ENCODE peak calls at places on chromosomes 5 and 9, in five cellular contexts. D, O, T, J and U are unnamed samples.

GRCh38 chr9:69104830-69105527 is 69.1 kb upstream of the TJP2 start:
- DNase-seq in D (peak; percentile 83), O (no peak), T (no peak), J (no peak), U (no peak)

GRCh38 chr9:91187965-91188344 is 173.8 kb downstream of the AUH start:
- DNase-seq in D (no peak), O (peak; percentile 95), T (no peak), J (peak; percentile 57), U (no peak)

GRCh38 chr5:86977808-86978207 is 289.9 kb upstream of the RASA1 start:
- DNase-seq in D (no peak), O (no peak), T (no peak), J (no peak), U (no peak)

GRCh38 chr9:36436909-36437308 is 36.8 kb upstream of the RNF38 start:
- DNase-seq in D (peak; percentile 73), O (peak; percentile 7), T (no peak), J (no peak), U (no peak)

GRCh38 chr5:137036630-137037029 is 462.5 kb downstream of the SPOCK1 start:
- DNase-seq in D (no peak), O (no peak), T (no peak), J (no peak), U (no peak)

GRCh38 chr9:112003538-112003937 is 106.9 kb downstream of the UGCG start:
- DNase-seq in D (no peak), O (no peak), T (no peak), J (no peak), U (no peak)

GRCh38 chr9:19533373-19533772 is 124.6 kb downstream of the ACER2 start:
- DNase-seq in D (no peak), O (no peak), T (no peak), J (no peak), U (no peak)

GRCh38 chr9:82991684-82992083 is 71.3 kb downstream of the RASEF start:
- DNase-seq in D (no peak), O (no peak), T (no peak), J (no peak), U (no peak)

GRCh38 chr9:134592819-134593200 is 48.8 kb upstream of the COL5A1 start:
- DNase-seq in D (no peak), O (no peak), T (no peak), J (peak; percentile 23), U (no peak)

GRCh38 chr5:138330813-138331448 is 673 bp downstream of the CDC25C start:
- DNase-seq in D (no peak), O (peak; percentile 48), T (no peak), J (no peak), U (no peak)

GRCh38 chr5:76953551-76954382 is 922 bp downstream of the CRHBP start:
- DNase-seq in D (no peak), O (peak; percentile 29), T (no peak), J (no peak), U (no peak)

GRCh38 chr5:176629853-176630680 is at the start of the genes EIF4E1B and SNCB:
- DNase-seq in D (no peak), O (peak; percentile 75), T (peak; percentile 84), J (no peak), U (no peak)

GRCh38 chr5:104643320-104643719 is 1080.7 kb upstream of the NUDT12 start:
- DNase-seq in D (no peak), O (no peak), T (no peak), J (no peak), U (no peak)

GRCh38 chr5:95835682-95836405 is 13.3 kb upstream of the GLRX start:
- DNase-seq in D (no peak), O (peak; percentile 59), T (no peak), J (peak; percentile 69), U (no peak)

GRCh38 chr5:126780165-126780827 is 3.4 kb downstream of the LMNB1 start:
- DNase-seq in D (no peak), O (peak; percentile 90), T (peak; percentile 74), J (no peak), U (peak; percentile 55)

GRCh38 chr9:36268007-36268427 is 9.8 kb upstream of the GNE start:
- DNase-seq in D (no peak), O (peak; percentile 75), T (no peak), J (no peak), U (no peak)

GRCh38 chr9:27090716-27091115 is 18.3 kb upstream of the TEK start:
- DNase-seq in D (no peak), O (no peak), T (no peak), J (no peak), U (no peak)

GRCh38 chr5:122333564-122333963 is 21.5 kb downstream of the SNCAIP start:
- DNase-seq in D (no peak), O (no peak), T (no peak), J (no peak), U (no peak)

GRCh38 chr5:95591490-95591901 is 28.4 kb upstream of the GPR150 start:
- DNase-seq in D (no peak), O (peak; percentile 90), T (no peak), J (no peak), U (no peak)

GRCh38 chr5:177996660-177997318 is 747 bp upstream of the PROP1 start:
- DNase-seq in D (no peak), O (no peak), T (no peak), J (peak; percentile 54), U (no peak)

GRCh38 chr5:173710528-173710927 is 94.1 kb upstream of the BOD1 start:
- DNase-seq in D (no peak), O (no peak), T (no peak), J (no peak), U (no peak)

GRCh38 chr5:116256717-116257116 is 171.9 kb downstream of the COMMD10 start:
- DNase-seq in D (no peak), O (no peak), T (no peak), J (no peak), U (no peak)

GRCh38 chr5:38660194-38660668 is 103.8 kb upstream of the LIFR start:
- DNase-seq in D (no peak), O (no peak), T (no peak), J (no peak), U (no peak)

DNA sequence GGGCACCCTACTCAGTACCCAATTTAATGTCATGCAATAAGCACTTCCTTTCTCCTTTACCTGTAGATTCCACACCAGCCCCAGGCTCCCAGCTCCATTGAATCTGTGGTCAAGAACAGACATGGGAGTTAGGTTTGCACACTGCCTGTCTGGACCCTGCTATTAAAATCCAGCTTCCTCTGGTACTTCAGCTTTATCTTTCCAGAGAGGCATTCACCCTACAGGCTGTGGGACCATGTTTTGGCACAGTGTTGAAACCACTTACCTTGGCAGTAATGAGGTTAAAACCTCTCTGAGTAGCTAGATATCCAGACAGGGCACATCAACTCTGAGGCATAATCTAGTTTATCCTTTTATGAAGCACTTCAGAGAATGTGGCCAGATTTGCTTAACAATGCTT is 191.5 kb upstream of the PCSK5 start:
- DNase-seq in D (no peak), O (no peak), T (no peak), J (no peak), U (no peak)
- H3K4me1 ChIP-seq in D (no peaks in the 10 kb centered on the region), O (no peaks in the 10 kb centered on the region), T (peaks cover 7% of the 10 kb centered on the region), J (peaks cover 8% of the 10 kb centered on the region), U (no peaks in the 10 kb centered on the region)

GRCh38 chr5:141319699-141320098 is 885 bp downstream of the TAF7 start:
- DNase-seq in D (no peak), O (no peak), T (no peak), J (no peak), U (no peak)

GRCh38 chr5:141320225-141321169 is at the start of gene TAF7:
- DNase-seq in D (peak; percentile 94), O (peak; percentile 97), T (peak; percentile 97), J (peak; percentile 84), U (peak; percentile 88)

GRCh38 chr5:141313711-141314110 is 6.9 kb downstream of the TAF7 start:
- DNase-seq in D (no peak), O (no peak), T (no peak), J (no peak), U (no peak)

GRCh38 chr5:141322261-141322660 is 1.7 kb upstream of the TAF7 start:
- DNase-seq in D (no peak), O (no peak), T (no peak), J (no peak), U (no peak)

DNA sequence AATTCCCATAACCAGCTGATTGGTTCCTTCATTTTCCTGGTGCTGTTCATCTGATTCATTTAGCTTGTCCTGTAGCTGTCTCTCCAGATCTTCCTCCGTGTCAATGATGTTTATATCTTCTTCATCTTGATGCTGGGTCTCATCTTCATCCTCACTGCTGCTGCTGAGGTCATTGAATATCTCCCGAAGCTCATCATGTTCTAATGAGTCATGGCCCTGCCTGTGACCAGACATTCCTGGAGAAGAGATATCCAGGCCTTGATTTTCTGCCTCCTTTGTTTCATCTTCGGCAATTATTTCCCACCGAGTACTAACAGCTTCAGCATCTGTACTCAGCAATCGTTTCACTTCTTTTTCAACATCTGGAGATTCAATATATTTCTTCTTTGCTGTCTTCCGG is 1.4 kb downstream of the TAF7 start:
- DNase-seq in D (no peak), O (peak; percentile 18), T (no peak), J (no peak), U (no peak)
- H3K4me3 ChIP-seq in D (peak overlapping the region; percentile 82), O (peak overlapping the region; percentile 78), T (peak overlapping the region; percentile 96), J (no peak overlapping the region), U (peak overlapping the region; percentile 95)

DNA sequence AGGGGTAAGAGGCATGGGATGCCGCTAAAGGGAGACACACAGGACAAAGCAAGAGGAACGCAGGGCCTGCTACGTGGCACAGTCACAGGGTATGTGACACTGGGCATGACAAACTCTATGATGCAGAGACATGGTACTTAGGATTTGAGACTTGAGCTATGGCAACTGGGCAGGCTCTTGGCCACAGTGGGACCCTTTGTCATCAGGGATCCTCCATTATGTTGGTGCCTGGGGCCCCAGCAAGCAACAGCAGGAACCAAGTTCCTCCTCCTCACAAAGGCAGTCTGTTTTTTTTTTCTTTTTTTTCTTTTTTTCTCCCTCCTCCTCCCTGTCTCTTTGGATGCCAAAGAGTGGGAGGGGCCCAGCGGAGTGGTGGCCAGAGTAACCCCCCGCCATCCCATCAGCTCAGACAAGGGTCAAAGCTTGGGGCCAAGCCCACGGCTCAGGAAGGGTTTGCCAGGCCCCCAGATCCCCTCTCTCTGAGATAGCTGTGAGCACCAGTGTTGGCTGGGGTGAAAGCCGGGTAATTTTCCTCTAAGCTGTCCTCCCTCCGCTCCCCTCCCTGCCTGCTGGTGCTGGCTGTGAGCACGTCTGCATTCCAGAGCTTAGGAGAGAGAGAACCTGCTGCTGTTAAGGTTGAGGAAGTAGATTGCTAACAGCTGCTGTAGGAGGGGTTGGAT is 21.1 kb downstream of the GSN start:
- DNase-seq in D (peak; percentile 70), O (peak; percentile 59), T (no peak), J (peak; percentile 88), U (no peak)
- H3K4me1 ChIP-seq in D (peaks cover 66% of the 10 kb centered on the region), O (peaks cover 47% of the 10 kb centered on the region), T (no peaks in the 10 kb centered on the region), J (peaks cover 96% of the 10 kb centered on the region), U (no peaks in the 10 kb centered on the region)

GRCh38 chr5:26229848-26230247 is 808.5 kb downstream of the CDH9 start:
- DNase-seq in D (no peak), O (no peak), T (no peak), J (no peak), U (no peak)

GRCh38 chr5:26231316-26231715 is 807.1 kb downstream of the CDH9 start:
- DNase-seq in D (no peak), O (no peak), T (no peak), J (no peak), U (no peak)

GRCh38 chr5:26232706-26233105 is 805.7 kb downstream of the CDH9 start:
- DNase-seq in D (no peak), O (no peak), T (no peak), J (no peak), U (no peak)

GRCh38 chr5:26227245-26227644 is 811.1 kb downstream of the CDH9 start:
- DNase-seq in D (no peak), O (no peak), T (no peak), J (no peak), U (no peak)
- H3K4me3 ChIP-seq in D (no peak overlapping the region), O (no peak overlapping the region), T (no peak overlapping the region), J (no peak overlapping the region), U (no peak overlapping the region)